ENCODE peak calls at places on chromosomes 3 and 15, in seven cellular contexts. F is mesenchymal stem cell; U is bronchial epithelial cell; W is HAP-1; E is cardiac muscle cell; P is PC-3; K is effector memory CD4-positive, alpha-beta T cell. H is an unnamed sample.

GRCh38 chr3:150779402-150779858 is 16.5 kb upstream of the SIAH2 start:
- DNase-seq in F (no peak), U (no peak), W (peak; percentile 17), E (no peak), P (no peak), K (no peak), H (no peak)

GRCh38 chr3:139715736-139716135 is 38.0 kb upstream of the NMNAT3 start:
- DNase-seq in F (no peak), U (peak; percentile 93), W (no peak), E (no peak), P (no peak), K (no peak), H (no peak)

GRCh38 chr15:38070778-38071177 is 136.3 kb downstream of the TMCO5A start:
- DNase-seq in F (peak; percentile 35), U (peak; percentile 50), W (no peak), E (no peak), P (peak; percentile 19), K (no peak), H (no peak)

GRCh38 chr3:11774296-11774877 is 72.3 kb downstream of the TAMM41 start:
- DNase-seq in F (peak; percentile 73), U (peak; percentile 70), W (peak; percentile 64), E (peak; percentile 48), P (peak; percentile 74), K (no peak), H (no peak)

GRCh38 chr3:78139166-78139565 is 1099.3 kb downstream of the ROBO2 start:
- DNase-seq in F (peak; percentile 80), U (peak; percentile 86), W (no peak), E (no peak), P (peak; percentile 83), K (no peak), H (no peak)

GRCh38 chr15:77069521-77070121 is 1.3 kb downstream of the TSPAN3 start:
- DNase-seq in F (peak; percentile 32), U (peak; percentile 22), W (peak; percentile 54), E (peak; percentile 32), P (peak; percentile 53), K (no peak), H (no peak)

GRCh38 chr3:23232016-23232415 is 28.9 kb downstream of the UBE2E2 start:
- DNase-seq in F (no peak), U (no peak), W (no peak), E (no peak), P (no peak), K (no peak), H (no peak)

GRCh38 chr3:55518451-55518850 is 31.3 kb upstream of the WNT5A start:
- DNase-seq in F (no peak), U (peak; percentile 43), W (peak; percentile 31), E (no peak), P (peak; percentile 92), K (no peak), H (no peak)

GRCh38 chr15:90142216-90143175 is 40.2 kb upstream of the IDH2 start:
- DNase-seq in F (no peak), U (no peak), W (no peak), E (no peak), P (no peak), K (peak; percentile 21), H (peak; percentile 71)

GRCh38 chr15:78550194-78550593 is 9.9 kb downstream of the PSMA4 start:
- DNase-seq in F (no peak), U (no peak), W (no peak), E (no peak), P (no peak), K (no peak), H (no peak)

GRCh38 chr3:197472151-197472550 is 83.6 kb downstream of the BDH1 start:
- DNase-seq in F (no peak), U (no peak), W (no peak), E (no peak), P (no peak), K (no peak), H (no peak)

GRCh38 chr3:125129512-125129962 is 73.7 kb upstream of the HEG1 start:
- DNase-seq in F (peak; percentile 99), U (peak; percentile 92), W (peak; percentile 68), E (no peak), P (peak; percentile 79), K (no peak), H (no peak)

GRCh38 chr3:128845695-128846491 is 33.5 kb upstream of the ACAD9 start:
- DNase-seq in F (peak; percentile 73), U (peak; percentile 35), W (peak; percentile 95), E (peak; percentile 89), P (no peak), K (peak; percentile 77), H (peak; percentile 71)

GRCh38 chr3:108022316-108023150 is 68.3 kb downstream of the CD47 start:
- DNase-seq in F (peak; percentile 16), U (no peak), W (no peak), E (peak; percentile 42), P (no peak), K (no peak), H (no peak)

GRCh38 chr3:30954431-30954830 is 60.0 kb upstream of the GADL1 start:
- DNase-seq in F (no peak), U (no peak), W (no peak), E (no peak), P (no peak), K (no peak), H (no peak)

GRCh38 chr15:25776071-25776740 is 86.9 kb downstream of the ATP10A start:
- DNase-seq in F (no peak), U (no peak), W (no peak), E (no peak), P (no peak), K (no peak), H (no peak)

GRCh38 chr15:86489992-86490391 is 410.3 kb downstream of the AGBL1 start:
- DNase-seq in F (no peak), U (no peak), W (no peak), E (peak; percentile 57), P (no peak), K (no peak), H (no peak)

GRCh38 chr3:53023072-53023823 is 22.6 kb downstream of the SFMBT1 start:
- DNase-seq in F (peak; percentile 34), U (no peak), W (no peak), E (no peak), P (no peak), K (no peak), H (no peak)

GRCh38 chr3:127670229-127670559 is 2.6 kb upstream of the ABTB1 start:
- DNase-seq in F (no peak), U (no peak), W (no peak), E (no peak), P (no peak), K (no peak), H (no peak)

GRCh38 chr3:59443618-59444292 is 393.9 kb upstream of the CFAP20DC start:
- DNase-seq in F (no peak), U (no peak), W (no peak), E (no peak), P (no peak), K (no peak), H (no peak)
- H3K27me3 ChIP-seq in F (peaks cover 7% of the 10 kb centered on the region), U (no peaks in the 10 kb centered on the region), W (no peaks in the 10 kb centered on the region), E (no peaks in the 10 kb centered on the region), P (no peaks in the 10 kb centered on the region), K (no peaks in the 10 kb centered on the region), H (no peaks in the 10 kb centered on the region)

GRCh38 chr3:4850211-4850927 is 128.9 kb upstream of the BHLHE40 start:
- DNase-seq in F (no peak), U (no peak), W (no peak), E (no peak), P (no peak), K (no peak), H (no peak)

GRCh38 chr3:4849136-4849535 is 130.1 kb upstream of the BHLHE40 start:
- DNase-seq in F (no peak), U (no peak), W (no peak), E (no peak), P (no peak), K (no peak), H (no peak)

GRCh38 chr3:4846529-4846928 is 132.7 kb upstream of the BHLHE40 start:
- DNase-seq in F (no peak), U (no peak), W (no peak), E (no peak), P (no peak), K (no peak), H (no peak)

GRCh38 chr3:4849739-4850138 is 129.5 kb upstream of the BHLHE40 start:
- DNase-seq in F (no peak), U (no peak), W (no peak), E (no peak), P (no peak), K (no peak), H (no peak)

DNA sequence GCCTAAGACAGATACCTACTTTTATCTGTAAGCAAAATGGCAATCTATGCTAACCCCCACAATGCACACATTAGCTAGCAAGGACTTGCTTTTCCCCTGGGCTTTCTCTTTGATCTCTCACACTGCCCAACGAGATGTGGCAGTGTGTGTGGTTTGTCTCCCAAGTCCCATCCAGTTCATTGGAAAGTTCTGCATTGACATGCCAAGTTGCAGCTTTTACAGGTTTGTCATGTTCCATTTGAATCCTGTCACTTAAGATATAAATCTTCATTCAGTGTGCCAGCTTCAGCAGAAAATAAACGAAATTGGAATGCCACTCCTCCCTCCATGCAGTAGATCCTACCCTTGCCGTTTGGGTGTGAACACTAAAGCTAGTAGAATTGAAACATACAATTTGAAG is 131.1 kb upstream of the BHLHE40 start:
- DNase-seq in F (no peak), U (no peak), W (no peak), E (no peak), P (no peak), K (no peak), H (no peak)
- H3K4me3 ChIP-seq in F (no peak overlapping the region), U (no peak overlapping the region), W (no peak overlapping the region), E (no peak overlapping the region), P (no peak overlapping the region), K (no peak overlapping the region), H (no peak overlapping the region)

DNA sequence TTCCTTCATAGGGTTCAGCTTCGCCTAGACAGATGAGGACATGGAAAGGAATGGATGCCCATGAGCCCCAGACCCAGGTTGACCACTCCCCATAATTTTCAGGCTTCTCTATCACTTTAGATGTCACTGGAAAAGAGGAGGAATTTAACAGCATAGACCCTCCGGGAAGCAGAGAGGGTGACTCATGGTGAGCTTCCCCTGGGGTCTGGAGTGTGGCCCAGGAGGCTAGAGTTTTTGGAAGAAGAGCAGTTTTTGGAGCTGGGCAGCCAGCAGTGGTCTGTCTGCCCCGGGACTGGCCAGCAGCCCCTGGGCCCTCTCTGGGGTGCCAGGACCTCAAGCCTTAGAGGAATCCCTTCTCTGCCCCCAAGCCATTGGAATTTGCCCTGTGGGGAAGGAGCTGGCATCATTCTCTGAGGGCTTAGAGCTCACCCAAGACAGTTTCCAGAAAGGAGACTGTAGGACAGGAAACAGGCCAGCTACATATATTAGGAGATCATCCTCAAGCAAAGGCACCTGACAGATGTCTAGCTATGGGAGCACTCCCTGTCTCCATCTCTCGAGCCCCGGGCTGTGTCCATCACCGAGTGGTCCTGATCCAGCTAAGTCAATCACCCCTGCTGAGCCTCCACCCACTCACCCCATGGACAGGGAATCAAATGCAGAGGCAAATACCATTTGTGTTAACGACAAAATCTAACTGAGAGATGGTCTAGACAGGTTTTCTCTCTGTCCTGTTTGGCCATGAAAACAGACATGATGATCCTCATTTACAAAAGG is 67.3 kb downstream of the MEGF11 start:
- DNase-seq in F (no peak), U (no peak), W (no peak), E (no peak), P (no peak), K (no peak), H (no peak)
- H3K27me3 ChIP-seq in F (peaks cover 94% of the 10 kb centered on the region), U (peaks cover 7% of the 10 kb centered on the region), W (peaks cover 83% of the 10 kb centered on the region), E (no peaks in the 10 kb centered on the region), P (peaks cover 51% of the 10 kb centered on the region), K (peaks cover 7% of the 10 kb centered on the region), H (peaks cover 12% of the 10 kb centered on the region)

DNA sequence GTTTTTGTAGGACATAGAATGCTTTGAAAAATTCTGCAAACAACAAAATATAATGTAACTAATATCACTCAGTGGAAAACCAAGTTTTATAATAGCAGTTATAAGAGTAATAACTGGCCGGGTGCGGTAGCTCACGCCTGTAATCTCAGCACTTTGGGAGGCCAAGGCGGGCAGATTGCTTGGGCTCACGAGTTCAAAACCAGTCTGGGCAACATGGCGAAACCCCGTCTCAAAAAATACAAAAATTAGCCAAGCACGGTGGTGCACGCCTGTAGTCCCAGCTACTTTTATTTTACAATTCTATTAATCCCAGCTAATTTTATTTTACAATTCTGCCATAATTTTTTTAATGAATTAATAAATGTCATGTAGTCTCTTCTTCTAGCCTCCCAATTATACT is 2.3 kb downstream of the DENND4A start:
- DNase-seq in F (no peak), U (no peak), W (no peak), E (no peak), P (no peak), K (no peak), H (no peak)
- H3K4me3 ChIP-seq in F (no peak overlapping the region), U (no peak overlapping the region), W (no peak overlapping the region), E (no peak overlapping the region), P (no peak overlapping the region), K (peak overlapping the region; percentile 95), H (no peak overlapping the region)

H was measured in CD4-positive, alpha-beta memory T cell.